ENCODE peak calls at places on chromosomes 11 and 22, in four cellular contexts. One of them, this sample, is unnamed.

GRCh38 chr11:3920148-3920852 is 64.8 kb downstream of the STIM1 start:
- DNase-seq in substantia nigra: no peak
- DNase-seq in mammary epithelial cell: peak; percentile 86
- DNase-seq in psoas muscle: peak; percentile 65
- DNase-seq in this sample: peak; percentile 18

GRCh38 chr22:49969751-49970527 is 9.4 kb downstream of the PIM3 start:
- DNase-seq in substantia nigra: no peak
- DNase-seq in mammary epithelial cell: no peak
- DNase-seq in psoas muscle: peak; percentile 53
- DNase-seq in this sample: no peak

GRCh38 chr22:11616811-11617210 is 3911.2 kb upstream of the OR11H1 start:
- DNase-seq in substantia nigra: no peak
- DNase-seq in mammary epithelial cell: no peak
- DNase-seq in psoas muscle: no peak
- DNase-seq in this sample: no peak

GRCh38 chr11:114624455-114625207 is 29.0 kb upstream of the NXPE4 start:
- DNase-seq in substantia nigra: no peak
- DNase-seq in mammary epithelial cell: no peak
- DNase-seq in psoas muscle: no peak
- DNase-seq in this sample: no peak

GRCh38 chr11:129828301-129828836 is 12.7 kb downstream of the TMEM45B start:
- DNase-seq in substantia nigra: no peak
- DNase-seq in mammary epithelial cell: peak; percentile 81
- DNase-seq in psoas muscle: no peak
- DNase-seq in this sample: no peak

GRCh38 chr11:75884321-75884720 is 69.3 kb downstream of the UVRAG start:
- DNase-seq in substantia nigra: no peak
- DNase-seq in mammary epithelial cell: no peak
- DNase-seq in psoas muscle: no peak
- DNase-seq in this sample: no peak

GRCh38 chr11:96272542-96273306 is 70.3 kb downstream of the MAML2 start:
- DNase-seq in substantia nigra: no peak
- DNase-seq in mammary epithelial cell: peak; percentile 45
- DNase-seq in psoas muscle: no peak
- DNase-seq in this sample: no peak

GRCh38 chr11:93143800-93144199 is 54.0 kb downstream of the SLC36A4 start:
- DNase-seq in substantia nigra: no peak
- DNase-seq in mammary epithelial cell: no peak
- DNase-seq in psoas muscle: no peak
- DNase-seq in this sample: no peak

GRCh38 chr11:109911488-109911887 is 181.7 kb upstream of the ZC3H12C start:
- DNase-seq in substantia nigra: no peak
- DNase-seq in mammary epithelial cell: no peak
- DNase-seq in psoas muscle: no peak
- DNase-seq in this sample: no peak

GRCh38 chr22:46280063-46280817 is 12.4 kb downstream of the TTC38 start:
- DNase-seq in substantia nigra: no peak
- DNase-seq in mammary epithelial cell: no peak
- DNase-seq in psoas muscle: peak; percentile 46
- DNase-seq in this sample: no peak

GRCh38 chr11:73752903-73753302 is 8.0 kb downstream of the RAB6A start:
- DNase-seq in substantia nigra: no peak
- DNase-seq in mammary epithelial cell: no peak
- DNase-seq in psoas muscle: no peak
- DNase-seq in this sample: no peak

GRCh38 chr11:121931748-121932352 is 184.2 kb downstream of the BLID start:
- DNase-seq in substantia nigra: no peak
- DNase-seq in mammary epithelial cell: no peak
- DNase-seq in psoas muscle: no peak
- DNase-seq in this sample: no peak

GRCh38 chr22:49197500-49197899 is 630.2 kb downstream of the BRD1 start:
- DNase-seq in substantia nigra: no peak
- DNase-seq in mammary epithelial cell: no peak
- DNase-seq in psoas muscle: no peak
- DNase-seq in this sample: no peak

GRCh38 chr11:2097356-2097997 is 41.7 kb downstream of the IGF2 start:
- DNase-seq in substantia nigra: no peak
- DNase-seq in mammary epithelial cell: no peak
- DNase-seq in psoas muscle: peak; percentile 85
- DNase-seq in this sample: no peak

GRCh38 chr11:64072403-64072802 is 36.7 kb downstream of the FLRT1 start:
- DNase-seq in substantia nigra: no peak
- DNase-seq in mammary epithelial cell: no peak
- DNase-seq in psoas muscle: no peak
- DNase-seq in this sample: no peak

GRCh38 chr11:118870396-118871343 is 13.0 kb upstream of the CXCR5 start:
- DNase-seq in substantia nigra: peak; percentile 57
- DNase-seq in mammary epithelial cell: no peak
- DNase-seq in psoas muscle: peak; percentile 71
- DNase-seq in this sample: no peak

GRCh38 chr22:27283714-27284113 is 517.8 kb downstream of the MN1 start:
- DNase-seq in substantia nigra: no peak
- DNase-seq in mammary epithelial cell: no peak
- DNase-seq in psoas muscle: no peak
- DNase-seq in this sample: no peak

GRCh38 chr11:95429376-95429907 is 198.4 kb upstream of the SESN3 start:
- DNase-seq in substantia nigra: no peak
- DNase-seq in mammary epithelial cell: no peak
- DNase-seq in psoas muscle: no peak
- DNase-seq in this sample: no peak

GRCh38 chr11:85746640-85747039 is 60.6 kb upstream of the CCDC89 start:
- DNase-seq in substantia nigra: no peak
- DNase-seq in mammary epithelial cell: no peak
- DNase-seq in psoas muscle: no peak
- DNase-seq in this sample: no peak

GRCh38 chr22:44357962-44358553 is 45.3 kb upstream of the SHISAL1 start:
- DNase-seq in substantia nigra: no peak
- DNase-seq in mammary epithelial cell: no peak
- DNase-seq in psoas muscle: peak; percentile 46
- DNase-seq in this sample: no peak

GRCh38 chr11:36105743-36106581 is 162.1 kb downstream of the LDLRAD3 start:
- DNase-seq in substantia nigra: no peak
- DNase-seq in mammary epithelial cell: no peak
- DNase-seq in psoas muscle: no peak
- DNase-seq in this sample: no peak

GRCh38 chr11:87454246-87454645 is 416.5 kb downstream of the TMEM135 start:
- DNase-seq in substantia nigra: no peak
- DNase-seq in mammary epithelial cell: no peak
- DNase-seq in psoas muscle: no peak
- DNase-seq in this sample: no peak

GRCh38 chr11:60634151-60634550 is 65.3 kb upstream of the MS4A8 start:
- DNase-seq in substantia nigra: no peak
- DNase-seq in mammary epithelial cell: no peak
- DNase-seq in psoas muscle: no peak
- DNase-seq in this sample: no peak

GRCh38 chr11:119378851-119379465 is 2.5 kb downstream of the USP2 start:
- DNase-seq in substantia nigra: no peak
- DNase-seq in mammary epithelial cell: no peak
- DNase-seq in psoas muscle: peak; percentile 83
- DNase-seq in this sample: no peak

GRCh38 chr11:122703541-122704272 is 48.2 kb downstream of the UBASH3B start:
- DNase-seq in substantia nigra: no peak
- DNase-seq in mammary epithelial cell: no peak
- DNase-seq in psoas muscle: no peak
- DNase-seq in this sample: no peak

GRCh38 chr11:134153147-134153905 is 70.4 kb downstream of the NCAPD3 start:
- DNase-seq in substantia nigra: no peak
- DNase-seq in mammary epithelial cell: no peak
- DNase-seq in psoas muscle: no peak
- DNase-seq in this sample: no peak

GRCh38 chr11:120501440-120501839 is 10.1 kb upstream of the GRIK4 start:
- DNase-seq in substantia nigra: no peak
- DNase-seq in mammary epithelial cell: no peak
- DNase-seq in psoas muscle: no peak
- DNase-seq in this sample: no peak

GRCh38 chr11:118921121-118921928 is 4.4 kb downstream of the BCL9L start:
- DNase-seq in substantia nigra: no peak
- DNase-seq in mammary epithelial cell: peak; percentile 85
- DNase-seq in psoas muscle: peak; percentile 88
- DNase-seq in this sample: peak; percentile 69

GRCh38 chr11:47864910-47865309 is 16.8 kb upstream of the NUP160 start:
- DNase-seq in substantia nigra: no peak
- DNase-seq in mammary epithelial cell: no peak
- DNase-seq in psoas muscle: no peak
- DNase-seq in this sample: no peak

GRCh38 chr11:69435161-69435990 is 46.1 kb upstream of the LINC01488 start:
- DNase-seq in substantia nigra: no peak
- DNase-seq in mammary epithelial cell: no peak
- DNase-seq in psoas muscle: no peak
- DNase-seq in this sample: no peak

GRCh38 chr11:108727665-108728064 is 62.8 kb downstream of the DDX10 start:
- DNase-seq in substantia nigra: no peak
- DNase-seq in mammary epithelial cell: no peak
- DNase-seq in psoas muscle: no peak
- DNase-seq in this sample: no peak

GRCh38 chr11:108724974-108725689 is 60.3 kb downstream of the DDX10 start:
- DNase-seq in substantia nigra: no peak
- DNase-seq in mammary epithelial cell: no peak
- DNase-seq in psoas muscle: no peak
- DNase-seq in this sample: no peak

DNA sequence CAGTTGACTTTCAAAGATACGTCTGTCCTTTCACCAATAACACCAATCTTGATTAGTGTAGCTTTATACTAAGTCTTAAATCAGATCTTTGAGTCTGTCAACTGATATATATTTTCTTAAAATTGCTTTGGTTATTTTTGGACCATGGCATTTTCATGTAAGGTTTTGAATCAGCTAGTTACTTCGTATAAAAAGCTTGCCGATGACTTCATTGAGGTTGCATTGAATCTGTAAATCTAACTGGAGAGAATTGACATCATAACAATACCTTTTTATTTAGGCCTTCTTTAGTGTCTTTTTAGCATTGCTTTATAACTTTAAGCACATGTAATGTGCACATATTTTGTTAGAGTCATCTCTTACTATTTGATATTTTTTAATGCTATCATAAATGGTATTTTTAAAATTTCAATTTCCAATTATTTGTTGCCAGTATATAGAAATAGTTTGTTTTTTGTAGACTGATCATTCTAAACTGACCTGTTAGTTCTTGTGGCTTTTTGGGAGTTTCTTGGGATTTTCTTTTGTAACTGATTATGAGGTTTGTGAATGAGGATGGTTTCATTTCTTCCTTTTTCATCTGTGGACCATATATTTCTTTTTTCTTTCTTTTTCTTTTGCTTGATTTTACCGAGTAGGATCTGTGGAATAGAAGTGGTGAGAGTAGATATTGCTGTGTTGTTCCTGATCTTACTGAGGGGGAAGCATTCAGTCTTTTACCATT is 61.4 kb downstream of the DDX10 start:
- DNase-seq in substantia nigra: no peak
- DNase-seq in mammary epithelial cell: no peak
- DNase-seq in psoas muscle: no peak
- DNase-seq in this sample: no peak
- H3K27ac ChIP-seq in substantia nigra: no peak overlapping the region
- H3K27ac ChIP-seq in mammary epithelial cell: no peak overlapping the region
- H3K27ac ChIP-seq in psoas muscle: no peak overlapping the region
- H3K27ac ChIP-seq in this sample: no peak overlapping the region

GRCh38 chr11:61683116-61683515 is 2.9 kb downstream of the DAGLA start:
- DNase-seq in substantia nigra: no peak
- DNase-seq in mammary epithelial cell: no peak
- DNase-seq in psoas muscle: peak; percentile 28
- DNase-seq in this sample: no peak
- H3K27ac ChIP-seq in substantia nigra: no peak overlapping the region
- H3K27ac ChIP-seq in mammary epithelial cell: no peak overlapping the region
- H3K27ac ChIP-seq in psoas muscle: no peak overlapping the region
- H3K27ac ChIP-seq in this sample: no peak overlapping the region

GRCh38 chr11:12815931-12816494 is 141.8 kb downstream of the TEAD1 start:
- DNase-seq in substantia nigra: no peak
- DNase-seq in mammary epithelial cell: no peak
- DNase-seq in psoas muscle: no peak
- DNase-seq in this sample: no peak

GRCh38 chr11:12817681-12818332 is 143.6 kb downstream of the TEAD1 start:
- DNase-seq in substantia nigra: no peak
- DNase-seq in mammary epithelial cell: peak; percentile 40
- DNase-seq in psoas muscle: no peak
- DNase-seq in this sample: no peak

GRCh38 chr11:12812849-12813248 is 138.6 kb downstream of the TEAD1 start:
- DNase-seq in substantia nigra: no peak
- DNase-seq in mammary epithelial cell: no peak
- DNase-seq in psoas muscle: no peak
- DNase-seq in this sample: no peak

GRCh38 chr11:12813371-12814225 is 139.4 kb downstream of the TEAD1 start:
- DNase-seq in substantia nigra: no peak
- DNase-seq in mammary epithelial cell: peak; percentile 78
- DNase-seq in psoas muscle: peak; percentile 63
- DNase-seq in this sample: no peak

GRCh38 chr11:12815150-12815523 is 140.9 kb downstream of the TEAD1 start:
- DNase-seq in substantia nigra: no peak
- DNase-seq in mammary epithelial cell: no peak
- DNase-seq in psoas muscle: no peak
- DNase-seq in this sample: no peak
- H3K27ac ChIP-seq in substantia nigra: no peak overlapping the region
- H3K27ac ChIP-seq in mammary epithelial cell: no peak overlapping the region
- H3K27ac ChIP-seq in psoas muscle: peak overlapping the region; percentile 87
- H3K27ac ChIP-seq in this sample: peak overlapping the region; percentile 90

GRCh38 chr22:28791841-28792490 is 8.4 kb downstream of the XBP1 start:
- DNase-seq in substantia nigra: no peak
- DNase-seq in mammary epithelial cell: no peak
- DNase-seq in psoas muscle: no peak
- DNase-seq in this sample: no peak

GRCh38 chr22:28792491-28793383 is 7.6 kb downstream of the XBP1 start:
- DNase-seq in substantia nigra: no peak
- DNase-seq in mammary epithelial cell: no peak
- DNase-seq in psoas muscle: no peak
- DNase-seq in this sample: no peak

GRCh38 chr22:28795932-28796856 is 4.2 kb downstream of the XBP1 start:
- DNase-seq in substantia nigra: no peak
- DNase-seq in mammary epithelial cell: no peak
- DNase-seq in psoas muscle: no peak
- DNase-seq in this sample: no peak

GRCh38 chr22:28793976-28794584 is 6.3 kb downstream of the XBP1 start:
- DNase-seq in substantia nigra: no peak
- DNase-seq in mammary epithelial cell: no peak
- DNase-seq in psoas muscle: no peak
- DNase-seq in this sample: no peak

GRCh38 chr22:28795071-28795693 is 5.2 kb downstream of the XBP1 start:
- DNase-seq in substantia nigra: no peak
- DNase-seq in mammary epithelial cell: no peak
- DNase-seq in psoas muscle: no peak
- DNase-seq in this sample: no peak
- H3K27ac ChIP-seq in substantia nigra: no peak overlapping the region
- H3K27ac ChIP-seq in mammary epithelial cell: no peak overlapping the region
- H3K27ac ChIP-seq in psoas muscle: no peak overlapping the region
- H3K27ac ChIP-seq in this sample: no peak overlapping the region

GRCh38 chr11:44607987-44608386 is 42.5 kb downstream of the CD82 start:
- DNase-seq in substantia nigra: no peak
- DNase-seq in mammary epithelial cell: no peak
- DNase-seq in psoas muscle: no peak
- DNase-seq in this sample: no peak
- H3K27ac ChIP-seq in substantia nigra: no peak overlapping the region
- H3K27ac ChIP-seq in mammary epithelial cell: no peak overlapping the region
- H3K27ac ChIP-seq in psoas muscle: no peak overlapping the region
- H3K27ac ChIP-seq in this sample: peak overlapping the region; percentile 55

This sample was measured in RWPE1.